ENCODE peak calls at places on chromosomes 3 and 15, in five cellular contexts. P, Q, U, M and Y are unnamed samples.

GRCh38 chr3:175655366-175655765 is 796.2 kb downstream of the NAALADL2 start:
- DNase-seq in P (peak), Q (no peak), U (no peak), M (no peak), Y (no peak)

GRCh38 chr3:157865449-157865862 is 240.8 kb downstream of the SHOX2 start:
- DNase-seq in P (peak), Q (no peak), U (peak), M (peak), Y (no peak)

GRCh38 chr3:45603226-45603625 is 8.7 kb downstream of the LIMD1 start:
- DNase-seq in P (no peak), Q (no peak), U (no peak), M (no peak), Y (no peak)

GRCh38 chr15:59953392-59953883 is 50.7 kb upstream of the FOXB1 start:
- DNase-seq in P (no peak), Q (no peak), U (no peak), M (peak), Y (no peak)

GRCh38 chr3:128849776-128850542 is 29.5 kb upstream of the ACAD9 start:
- DNase-seq in P (peak), Q (no peak), U (no peak), M (no peak), Y (no peak)

GRCh38 chr15:29046281-29046810 is 160.6 kb downstream of the APBA2 start:
- DNase-seq in P (no peak), Q (no peak), U (no peak), M (no peak), Y (no peak)

GRCh38 chr3:77871436-77871835 is 831.5 kb downstream of the ROBO2 start:
- DNase-seq in P (no peak), Q (no peak), U (no peak), M (no peak), Y (no peak)

GRCh38 chr15:63970723-63971426 is 75.4 kb downstream of the DAPK2 start:
- DNase-seq in P (no peak), Q (no peak), U (no peak), M (no peak), Y (peak)

GRCh38 chr3:177228601-177229190 is 31.4 kb upstream of the TBL1XR1 start:
- DNase-seq in P (no peak), Q (no peak), U (no peak), M (no peak), Y (no peak)

GRCh38 chr3:29475305-29475825 is 194.5 kb downstream of the RBMS3 start:
- DNase-seq in P (no peak), Q (no peak), U (no peak), M (no peak), Y (no peak)

GRCh38 chr3:193314161-193314560 is 64.4 kb downstream of the ATP13A5 start:
- DNase-seq in P (no peak), Q (no peak), U (no peak), M (no peak), Y (no peak)

GRCh38 chr3:8769088-8769822 is at the start of gene OXTR:
- DNase-seq in P (peak), Q (peak), U (peak), M (peak), Y (no peak)

GRCh38 chr3:119643528-119643927 is 16.9 kb downstream of the POPDC2 start:
- DNase-seq in P (peak), Q (no peak), U (no peak), M (no peak), Y (no peak)

GRCh38 chr3:98730338-98730737 is 32.8 kb upstream of the ST3GAL6 start:
- DNase-seq in P (peak), Q (peak), U (no peak), M (no peak), Y (peak)

GRCh38 chr3:127226946-127227842 is 34.3 kb downstream of the PRR23E start:
- DNase-seq in P (no peak), Q (no peak), U (peak), M (no peak), Y (no peak)

GRCh38 chr3:182567666-182568065 is 225.6 kb upstream of the ATP11B start:
- DNase-seq in P (no peak), Q (no peak), U (peak), M (no peak), Y (no peak)

GRCh38 chr3:30848093-30848779 is 46.2 kb downstream of the GADL1 start:
- DNase-seq in P (no peak), Q (no peak), U (no peak), M (no peak), Y (no peak)

GRCh38 chr15:92021765-92022164 is 168.3 kb downstream of the SLCO3A1 start:
- DNase-seq in P (no peak), Q (no peak), U (no peak), M (no peak), Y (no peak)

GRCh38 chr3:128881576-128881975 is 2.2 kb downstream of the ACAD9 start:
- DNase-seq in P (no peak), Q (no peak), U (no peak), M (no peak), Y (no peak)

GRCh38 chr3:172546105-172546504 is 22.9 kb upstream of the TNFSF10 start:
- DNase-seq in P (no peak), Q (no peak), U (no peak), M (no peak), Y (no peak)

GRCh38 chr15:83998486-83998885 is 237.1 kb upstream of the GOLGA6L4 start:
- DNase-seq in P (no peak), Q (no peak), U (no peak), M (no peak), Y (no peak)

GRCh38 chr3:189908646-189909045 is 212.1 kb downstream of the P3H2 start:
- DNase-seq in P (peak), Q (no peak), U (no peak), M (no peak), Y (no peak)

GRCh38 chr3:9947025-9947995 is 4.9 kb downstream of the PRRT3 start:
- DNase-seq in P (peak), Q (peak), U (peak), M (peak), Y (no peak)

GRCh38 chr15:53230473-53230872 is 440.3 kb upstream of the ONECUT1 start:
- DNase-seq in P (no peak), Q (no peak), U (no peak), M (no peak), Y (no peak)

GRCh38 chr15:87944051-87944450 is 312.5 kb downstream of the NTRK3 start:
- DNase-seq in P (no peak), Q (no peak), U (no peak), M (no peak), Y (no peak)

GRCh38 chr3:142509079-142509478 is 61.2 kb upstream of the XRN1 start:
- DNase-seq in P (no peak), Q (no peak), U (no peak), M (no peak), Y (no peak)

DNA sequence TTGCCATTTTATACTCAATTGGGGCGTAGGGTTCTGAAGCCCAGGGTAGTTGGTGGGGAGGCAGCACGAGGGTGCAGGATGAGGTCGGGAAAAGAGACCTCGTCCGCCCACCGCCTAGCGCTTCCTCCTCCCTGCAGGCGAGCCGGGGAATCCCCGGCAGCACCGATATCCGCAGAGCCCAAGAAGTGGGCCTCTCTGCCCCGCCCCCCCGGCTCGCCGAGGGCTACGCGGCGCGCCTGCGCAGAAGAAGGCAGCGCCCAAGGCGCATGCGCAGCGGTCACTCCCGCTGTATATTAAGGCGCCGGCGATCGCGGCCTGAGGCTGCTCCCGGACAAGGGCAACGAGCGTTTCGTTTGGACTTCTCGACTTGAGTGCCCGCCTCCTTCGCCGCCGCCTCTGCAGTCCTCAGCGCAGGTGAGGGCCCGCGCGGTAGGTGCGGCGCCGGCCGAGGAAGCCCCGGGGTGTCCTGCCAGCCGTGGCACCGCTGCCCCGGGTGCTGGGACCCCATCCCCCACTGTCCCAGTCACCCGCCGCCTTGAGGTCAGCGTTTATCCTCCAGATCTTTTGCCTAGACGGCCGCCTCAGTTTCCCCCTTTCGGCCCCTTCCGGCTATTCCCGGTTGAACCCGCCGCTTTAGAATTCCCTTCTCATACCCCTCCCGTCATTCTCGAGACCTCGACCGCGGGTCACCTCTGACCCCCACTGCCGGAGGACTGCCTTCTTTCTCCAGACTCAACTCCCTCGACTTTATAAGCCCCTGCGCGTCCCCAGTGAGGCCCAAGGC is at the start of gene ALAS1:
- DNase-seq in P (peak), Q (peak), U (peak), M (peak), Y (peak)
- TF ChIP-seq CTCF in P (no peak), Q (peak), U (no peak), M (peak), Y (no peak)

DNA sequence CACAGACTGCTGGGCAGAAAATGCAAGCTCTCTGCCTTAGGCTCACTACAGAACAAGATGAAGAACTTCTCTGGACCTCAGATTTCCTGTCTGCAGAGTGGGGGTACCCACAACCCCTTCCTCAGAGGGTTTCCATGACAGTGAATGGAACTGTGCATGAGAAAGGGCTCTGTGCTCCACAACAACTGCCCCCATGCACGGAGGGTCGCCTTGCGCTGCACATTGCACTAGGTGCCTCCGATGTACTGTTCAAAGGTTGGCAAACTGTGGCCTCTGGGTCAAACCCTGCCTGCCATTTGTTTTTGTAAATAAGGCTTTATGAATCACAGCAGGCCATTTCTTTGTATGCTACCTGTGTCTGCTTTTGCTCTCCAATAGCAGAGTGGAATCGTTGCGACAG is 172.0 kb downstream of the RAB11A start:
- DNase-seq in P (no peak), Q (no peak), U (no peak), M (no peak), Y (no peak)
- TF ChIP-seq CTCF in P (no peak), Q (no peak), U (no peak), M (no peak), Y (no peak)

GRCh38 chr15:66220587-66220986 is 33.0 kb downstream of the MEGF11 start:
- DNase-seq in P (no peak), Q (no peak), U (no peak), M (no peak), Y (no peak)
- TF ChIP-seq CTCF in P (no peak), Q (no peak), U (no peak), M (no peak), Y (peak)

DNA sequence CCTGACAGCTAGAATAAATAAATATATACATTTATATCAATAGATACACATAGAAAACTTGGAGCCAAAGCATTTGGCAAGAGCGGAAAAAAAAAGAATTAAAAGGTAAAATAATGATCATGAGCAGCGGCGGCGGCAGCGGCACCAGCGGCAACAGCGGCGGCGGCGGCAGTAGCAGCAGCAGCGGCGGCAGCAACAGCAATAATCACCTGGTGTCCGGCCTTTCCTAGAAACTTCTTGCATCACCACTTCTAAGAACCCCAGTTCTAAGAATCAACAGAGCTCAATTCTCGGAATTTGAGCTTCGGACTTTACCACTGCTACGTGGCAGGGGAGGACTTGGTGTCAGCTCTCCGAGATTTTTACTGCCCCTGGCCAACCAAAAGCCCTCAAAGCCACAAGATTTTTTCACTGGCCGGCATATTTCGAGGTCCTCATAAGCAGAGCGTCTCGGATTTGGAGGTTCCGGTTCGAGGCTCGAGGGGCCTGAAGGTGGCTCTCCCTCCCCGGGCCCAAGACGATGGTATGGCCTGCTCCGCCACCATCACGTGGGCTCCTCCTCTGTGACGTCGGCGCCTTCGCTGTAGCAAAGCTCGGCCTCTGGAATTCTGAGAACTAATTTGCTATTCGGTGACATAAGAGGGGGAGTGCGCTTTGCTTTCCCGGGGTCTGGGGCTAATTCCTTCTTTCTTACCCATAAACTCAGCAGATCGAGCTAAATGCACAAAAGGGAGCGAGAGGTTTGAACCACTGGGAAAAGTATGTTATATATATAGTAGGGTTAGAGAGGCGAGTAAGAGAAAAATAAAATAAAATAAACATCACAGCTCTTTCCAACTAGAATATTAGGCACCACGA is at the start of gene BCL6:
- DNase-seq in P (peak), Q (peak), U (peak), M (peak), Y (peak)
- TF ChIP-seq CTCF in P (no peak), Q (peak), U (no peak), M (no peak), Y (no peak)

GRCh38 chr15:70439304-70439877 is 324.0 kb downstream of the UACA start:
- DNase-seq in P (no peak), Q (no peak), U (no peak), M (no peak), Y (no peak)

GRCh38 chr15:70436428-70436827 is 326.9 kb downstream of the UACA start:
- DNase-seq in P (no peak), Q (no peak), U (no peak), M (no peak), Y (peak)

GRCh38 chr15:70438776-70439175 is 324.6 kb downstream of the UACA start:
- DNase-seq in P (no peak), Q (peak), U (no peak), M (no peak), Y (no peak)

GRCh38 chr15:70437089-70437488 is 326.3 kb downstream of the UACA start:
- DNase-seq in P (no peak), Q (no peak), U (no peak), M (no peak), Y (no peak)

DNA sequence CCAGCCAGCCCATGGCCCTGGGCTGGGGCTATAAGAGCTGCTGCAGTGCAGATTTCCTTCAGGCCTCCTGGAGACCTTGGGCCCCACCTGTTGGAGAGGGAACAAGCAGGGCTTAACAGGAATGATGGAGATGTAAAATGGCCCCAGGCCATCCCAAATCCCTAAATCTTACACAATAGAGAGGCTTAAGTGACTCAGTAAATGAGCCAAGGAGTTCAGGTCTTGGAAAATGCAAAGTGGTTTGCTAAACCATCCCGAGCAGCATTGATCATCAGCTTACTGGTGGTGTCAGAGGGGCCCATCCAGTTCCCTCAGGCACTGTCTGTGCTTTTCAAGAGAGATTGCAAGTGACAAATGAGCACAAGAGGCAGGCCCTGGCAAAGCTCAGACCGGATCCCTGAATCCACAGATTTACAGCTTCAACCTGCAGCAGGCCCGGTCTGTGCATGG is 325.5 kb downstream of the UACA start:
- DNase-seq in P (no peak), Q (no peak), U (no peak), M (no peak), Y (no peak)
- TF ChIP-seq CTCF in P (no peak), Q (peak), U (no peak), M (no peak), Y (no peak)

GRCh38 chr15:23629234-23629805 is 18.3 kb downstream of the MAGEL2 start:
- DNase-seq in P (peak), Q (no peak), U (no peak), M (no peak), Y (no peak)
- TF ChIP-seq CTCF in P (peak), Q (peak), U (no peak), M (peak), Y (peak)

GRCh38 chr3:113166719-113167492 is 44.5 kb upstream of the BOC start:
- DNase-seq in P (peak), Q (peak), U (peak), M (peak), Y (no peak)
- TF ChIP-seq CTCF in P (no peak), Q (no peak), U (no peak), M (no peak), Y (no peak)